ENCODE peak calls at places on chromosomes 6 and 20, in seven cellular contexts. G, L, H, A, C, J and O are unnamed samples.

GRCh38 chr6:35694462-35694861 is 5.7 kb upstream of the FKBP5 start:
- DNase-seq in C (no peak), J (peak; percentile 62), H (peak; percentile 51), L (no peak), A (no peak), G (peak; percentile 37), O (peak; percentile 65)

GRCh38 chr20:50658804-50659380 is 32.5 kb downstream of the RIPOR3 start:
- DNase-seq in J (peak; percentile 65), G (no peak), H (no peak), L (no peak), C (no peak), A (no peak), O (no peak)

GRCh38 chr20:3192226-3193015 is 12.1 kb downstream of the DDRGK1 start:
- DNase-seq in H (no peak), A (no peak), C (no peak), G (no peak), L (no peak), J (no peak), O (no peak)

GRCh38 chr6:111861321-111861938 is 11.8 kb downstream of the FYN start:
- DNase-seq in A (no peak), L (no peak), G (no peak), C (no peak), H (no peak), J (no peak), O (no peak)

GRCh38 chr20:33015114-33015491 is 7.6 kb downstream of the BPIFB2 start:
- DNase-seq in J (no peak), G (peak; percentile 10), L (no peak), H (no peak), C (no peak), A (no peak), O (no peak)

GRCh38 chr20:1800777-1801176 is 94.4 kb upstream of the SIRPA start:
- DNase-seq in J (peak; percentile 72), H (peak; percentile 56), G (no peak), C (no peak), A (no peak), L (no peak), O (peak; percentile 65)

GRCh38 chr20:4512891-4513550 is 208.7 kb upstream of the PRND start:
- DNase-seq in L (no peak), G (peak; percentile 67), H (peak; percentile 95), J (peak; percentile 99), C (no peak), A (peak; percentile 37), O (peak; percentile 91)

GRCh38 chr6:32982084-32982701 is 13.8 kb downstream of the BRD2 start:
- DNase-seq in C (no peak), L (peak; percentile 52), G (peak; percentile 38), A (no peak), H (no peak), J (peak; percentile 19), O (no peak)

GRCh38 chr6:117976030-117976651 is 69.1 kb downstream of the SLC35F1 start:
- DNase-seq in A (peak; percentile 76), G (no peak), L (peak; percentile 53), C (no peak), H (peak; percentile 44), J (peak; percentile 61), O (peak; percentile 55)

GRCh38 chr20:699811-700338 is 24.3 kb upstream of the SCRT2 start:
- DNase-seq in C (peak; percentile 74), L (no peak), H (no peak), A (no peak), G (peak; percentile 32), J (no peak), O (no peak)

GRCh38 chr6:111210074-111210729 is 122.9 kb downstream of the SLC16A10 start:
- DNase-seq in L (peak; percentile 62), G (peak; percentile 81), H (peak; percentile 57), A (peak; percentile 75), C (peak; percentile 34), J (peak; percentile 76), O (peak; percentile 71)

GRCh38 chr6:137415834-137416190 is 78.4 kb downstream of the OLIG3 start:
- DNase-seq in A (no peak), L (no peak), J (no peak), G (no peak), C (no peak), H (no peak), O (no peak)

GRCh38 chr6:137413482-137413881 is 80.7 kb downstream of the OLIG3 start:
- DNase-seq in G (no peak), H (no peak), L (no peak), A (no peak), C (no peak), J (no peak), O (no peak)

GRCh38 chr6:137416376-137417109 is 77.7 kb downstream of the OLIG3 start:
- DNase-seq in A (peak; percentile 20), L (peak; percentile 21), J (no peak), C (no peak), G (peak; percentile 8), H (peak; percentile 28), O (peak; percentile 59)

GRCh38 chr6:137414599-137414998 is 79.6 kb downstream of the OLIG3 start:
- DNase-seq in L (no peak), C (no peak), H (no peak), G (no peak), J (no peak), A (no peak), O (no peak)

GRCh38 chr6:137415127-137415833 is 78.9 kb downstream of the OLIG3 start:
- DNase-seq in G (peak; percentile 50), J (peak; percentile 77), H (peak; percentile 53), C (peak; percentile 79), A (peak; percentile 82), L (peak; percentile 66), O (peak; percentile 76)
- TF ChIP-seq CTCF in G (peak; percentile 86), J (peak; percentile 75), H (peak; percentile 60), C (peak; percentile 78), A (peak; percentile 67), L (peak; percentile 84), O (peak; percentile 87)

GRCh38 chr6:125794342-125795137 is 3.8 kb downstream of the NCOA7 start:
- DNase-seq in H (peak; percentile 55), L (no peak), C (no peak), J (peak; percentile 54), A (no peak), G (no peak), O (no peak)
- H3K4me2 ChIP-seq in H (peak overlapping the region; percentile 6), L (peak overlapping the region; percentile 96), C (no peak overlapping the region), J (peak overlapping the region; percentile 60), A (no peak overlapping the region), G (peak overlapping the region; percentile 97), O (peak overlapping the region; percentile 59)

GRCh38 chr6:27156874-27157460 is 90.5 kb upstream of the PRSS16 start:
- DNase-seq in H (no peak), J (no peak), G (no peak), A (no peak), L (no peak), C (no peak), O (no peak)

GRCh38 chr6:27159725-27160124 is 87.8 kb upstream of the PRSS16 start:
- DNase-seq in H (no peak), J (no peak), C (no peak), A (no peak), L (no peak), G (no peak), O (no peak)

GRCh38 chr6:27158316-27158643 is 89.2 kb upstream of the PRSS16 start:
- DNase-seq in J (no peak), L (no peak), A (no peak), G (no peak), C (no peak), H (no peak), O (no peak)

GRCh38 chr6:27157461-27158315 is 89.8 kb upstream of the PRSS16 start:
- DNase-seq in L (peak; percentile 61), G (peak; percentile 70), J (peak; percentile 87), A (peak; percentile 86), C (peak; percentile 69), H (peak; percentile 77), O (peak; percentile 72)

GRCh38 chr6:27154696-27155095 is 92.8 kb upstream of the PRSS16 start:
- DNase-seq in J (no peak), G (no peak), H (no peak), C (no peak), A (no peak), L (no peak), O (no peak)
- H3K4me1 ChIP-seq in J (peaks cover 4% of the 10 kb centered on the region), G (peaks cover 7% of the 10 kb centered on the region), H (no peaks in the 10 kb centered on the region), C (no peaks in the 10 kb centered on the region), A (no peaks in the 10 kb centered on the region), L (peaks cover 48% of the 10 kb centered on the region), O (no peaks in the 10 kb centered on the region)

GRCh38 chr20:45782890-45783289 is 8.8 kb downstream of the WFDC3 start:
- DNase-seq in H (peak; percentile 18), C (no peak), G (no peak), L (no peak), J (peak; percentile 94), A (no peak), O (no peak)

GRCh38 chr20:45781391-45781931 is 10.2 kb downstream of the WFDC3 start:
- DNase-seq in H (peak; percentile 95), J (peak; percentile 96), C (no peak), L (no peak), G (peak; percentile 75), A (peak; percentile 53), O (peak; percentile 89)

GRCh38 chr20:45776931-45777330 is 14.8 kb downstream of the WFDC3 start:
- DNase-seq in H (no peak), J (no peak), L (no peak), A (no peak), C (no peak), G (no peak), O (no peak)

GRCh38 chr20:45779011-45779915 is 12.4 kb downstream of the WFDC3 start:
- DNase-seq in A (peak; percentile 83), C (no peak), J (peak; percentile 99), H (peak; percentile 100), G (peak; percentile 75), L (no peak), O (peak; percentile 100)

DNA sequence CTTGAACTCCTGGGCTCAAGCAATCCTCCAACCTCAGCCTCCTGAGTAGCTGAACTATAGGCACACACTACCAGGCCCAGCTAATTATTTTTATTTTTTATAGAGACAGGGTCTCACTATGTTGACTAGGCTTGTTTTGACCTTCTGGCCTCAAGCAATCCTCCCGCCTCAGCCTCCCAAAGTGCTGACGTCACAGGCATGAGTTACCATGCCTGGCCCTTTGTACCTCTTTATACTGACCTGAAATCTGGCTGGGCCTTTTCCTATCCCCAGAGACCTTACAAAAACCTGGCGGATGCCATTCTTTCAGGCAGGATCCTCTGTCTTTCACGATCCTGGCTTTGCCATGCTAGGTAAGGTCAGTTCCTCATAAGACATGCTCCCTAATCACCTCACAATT is 11.5 kb downstream of the WFDC3 start:
- DNase-seq in H (no peak), G (no peak), J (no peak), L (no peak), C (no peak), A (no peak), O (no peak)
- TF ChIP-seq CTCF in H (no peak), G (no peak), J (no peak), L (no peak), C (no peak), A (no peak), O (no peak)

GRCh38 chr6:85192186-85192585 is 257.7 kb upstream of the NT5E start:
- DNase-seq in G (peak; percentile 30), C (no peak), H (peak; percentile 31), J (peak; percentile 16), L (no peak), A (no peak), O (peak; percentile 24)
- H3K4me2 ChIP-seq in G (peak overlapping the region; percentile 25), C (no peak overlapping the region), H (no peak overlapping the region), J (no peak overlapping the region), L (no peak overlapping the region), A (no peak overlapping the region), O (no peak overlapping the region)

DNA sequence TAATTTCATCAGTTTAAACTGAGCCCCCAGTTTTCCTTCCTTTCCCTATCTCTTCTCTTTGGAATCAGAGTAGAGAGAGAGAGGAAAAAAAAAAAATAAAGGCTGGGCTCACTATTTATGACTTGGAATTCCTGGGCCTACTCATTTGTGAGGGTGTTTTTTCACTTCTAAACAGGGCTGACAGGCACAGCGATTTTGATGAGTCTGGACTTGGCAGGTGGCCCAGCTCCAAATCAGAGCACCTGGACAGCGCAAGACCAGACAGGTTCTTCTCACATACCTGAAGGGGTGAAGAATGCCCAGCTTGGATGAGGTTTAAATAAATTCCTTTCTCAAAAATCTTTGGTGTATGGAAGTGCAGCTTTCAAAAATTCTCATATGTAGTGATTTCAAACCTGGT is 122.2 kb downstream of the KIF13A start:
- DNase-seq in A (peak; percentile 35), L (no peak), C (no peak), G (no peak), H (peak; percentile 39), J (peak; percentile 92), O (no peak)
- H3K4me1 ChIP-seq in A (peaks cover 21% of the 10 kb centered on the region), L (no peaks in the 10 kb centered on the region), C (no peaks in the 10 kb centered on the region), G (peaks cover 65% of the 10 kb centered on the region), H (peaks cover 20% of the 10 kb centered on the region), J (peaks cover 68% of the 10 kb centered on the region), O (peaks cover 44% of the 10 kb centered on the region)